ENCODE peak calls at places on chromosomes 1 and 21, in six cellular contexts. C is RCC 7860, N is mesothelial cell of epicardium, J is T-helper 2 cell, Q is EL, D is ovary. I is an unnamed sample.

GRCh38 chr21:45167796-45168222 is 93.4 kb downstream of the ADARB1 start:
- DNase-seq in C (no peak), N (no peak), J (no peak), Q (peak; percentile 34), D (no peak), I (no peak)

GRCh38 chr21:24290151-24290833 is 1317.0 kb downstream of the MRPL39 start:
- DNase-seq in C (no peak), N (no peak), J (peak; percentile 60), Q (no peak), D (no peak), I (no peak)

GRCh38 chr1:235907187-235907896 is 40.6 kb upstream of the LYST start:
- DNase-seq in C (peak; percentile 75), N (no peak), J (no peak), Q (no peak), D (no peak), I (no peak)

GRCh38 chr1:37038079-37038702 is 3.9 kb upstream of the GRIK3 start:
- DNase-seq in C (no peak), N (no peak), J (no peak), Q (peak; percentile 14), D (no peak), I (no peak)

GRCh38 chr1:53771648-53772047 is 32.7 kb upstream of the GLIS1 start:
- DNase-seq in C (no peak), N (no peak), J (no peak), Q (peak; percentile 62), D (no peak), I (no peak)

GRCh38 chr1:33364578-33364945 is 43.7 kb upstream of the A3GALT2 start:
- DNase-seq in C (no peak), N (no peak), J (no peak), Q (no peak), D (no peak), I (no peak)

GRCh38 chr1:86197206-86197855 is 40.8 kb upstream of the COL24A1 start:
- DNase-seq in C (no peak), N (no peak), J (no peak), Q (no peak), D (no peak), I (no peak)

GRCh38 chr1:31669786-31670582 is 25.3 kb upstream of the PEF1 start:
- DNase-seq in C (peak; percentile 14), N (peak; percentile 57), J (peak; percentile 16), Q (no peak), D (peak; percentile 83), I (no peak)

GRCh38 chr1:12067900-12068821 is 5.1 kb downstream of the TNFRSF8 start:
- DNase-seq in C (peak; percentile 35), N (no peak), J (peak; percentile 92), Q (peak; percentile 74), D (no peak), I (no peak)

GRCh38 chr1:223775054-223775453 is 62.7 kb downstream of the CAPN2 start:
- DNase-seq in C (no peak), N (no peak), J (no peak), Q (peak; percentile 58), D (no peak), I (no peak)

GRCh38 chr1:48207536-48208075 is 14.9 kb upstream of the SLC5A9 start:
- DNase-seq in C (no peak), N (no peak), J (no peak), Q (no peak), D (no peak), I (no peak)

GRCh38 chr1:205648212-205648910 is 16.6 kb upstream of the ELK4 start:
- DNase-seq in C (no peak), N (no peak), J (no peak), Q (no peak), D (no peak), I (no peak)

GRCh38 chr1:115134850-115135484 is 45.7 kb upstream of the TSPAN2 start:
- DNase-seq in C (peak; percentile 99), N (no peak), J (no peak), Q (peak; percentile 97), D (no peak), I (no peak)

GRCh38 chr1:32045770-32046169 is 27.0 kb upstream of the TMEM39B start:
- DNase-seq in C (no peak), N (no peak), J (no peak), Q (no peak), D (no peak), I (peak; percentile 6)

GRCh38 chr1:119735217-119735616 is 23.5 kb downstream of the PHGDH start:
- DNase-seq in C (no peak), N (no peak), J (no peak), Q (no peak), D (no peak), I (no peak)

GRCh38 chr1:118899340-118899739 is 88.8 kb downstream of the TBX15 start:
- DNase-seq in C (no peak), N (no peak), J (no peak), Q (no peak), D (no peak), I (no peak)

GRCh38 chr1:9071554-9072235 is 2.3 kb upstream of the SLC2A5 start:
- DNase-seq in C (no peak), N (no peak), J (no peak), Q (no peak), D (no peak), I (no peak)

GRCh38 chr21:38956791-38957571 is 151.3 kb downstream of the ETS2 start:
- DNase-seq in C (no peak), N (no peak), J (no peak), Q (no peak), D (no peak), I (no peak)

GRCh38 chr1:226325178-226325577 is 16.2 kb upstream of the LIN9 start:
- DNase-seq in C (peak; percentile 18), N (no peak), J (no peak), Q (peak; percentile 41), D (no peak), I (no peak)

GRCh38 chr1:201288765-201289164 is 5.5 kb downstream of the PKP1 start:
- DNase-seq in C (no peak), N (no peak), J (no peak), Q (no peak), D (no peak), I (no peak)

GRCh38 chr1:71074681-71075080 is 6.2 kb downstream of the ZRANB2 start:
- DNase-seq in C (no peak), N (no peak), J (no peak), Q (no peak), D (no peak), I (no peak)

GRCh38 chr1:3213730-3214129 is 144.7 kb downstream of the PRDM16 start:
- DNase-seq in C (peak; percentile 34), N (no peak), J (no peak), Q (no peak), D (no peak), I (no peak)

GRCh38 chr1:53589043-53589887 is 130.1 kb downstream of the DMRTB1 start:
- DNase-seq in C (no peak), N (no peak), J (no peak), Q (no peak), D (no peak), I (peak; percentile 59)

GRCh38 chr1:205907794-205908193 is 35.5 kb downstream of the SLC26A9 start:
- DNase-seq in C (no peak), N (no peak), J (no peak), Q (peak; percentile 66), D (no peak), I (no peak)

GRCh38 chr1:8474369-8474768 is 156.5 kb downstream of the SLC45A1 start:
- DNase-seq in C (no peak), N (no peak), J (no peak), Q (no peak), D (no peak), I (no peak)

GRCh38 chr1:11741919-11742598 is 6.1 kb downstream of the AGTRAP start:
- DNase-seq in C (no peak), N (no peak), J (no peak), Q (no peak), D (no peak), I (no peak)

GRCh38 chr1:244599937-244600350 is 53.0 kb upstream of the DESI2 start:
- DNase-seq in C (peak; percentile 83), N (no peak), J (peak; percentile 94), Q (peak; percentile 95), D (no peak), I (no peak)

GRCh38 chr1:21064057-21064456 is 112.6 kb downstream of the EIF4G3 start:
- DNase-seq in C (no peak), N (no peak), J (no peak), Q (peak; percentile 53), D (no peak), I (no peak)

GRCh38 chr1:162562452-162562828 is 918 bp downstream of the UAP1 start:
- DNase-seq in C (peak; percentile 52), N (no peak), J (peak; percentile 44), Q (peak; percentile 59), D (no peak), I (no peak)

GRCh38 chr1:9115656-9116205 is 13.2 kb downstream of the GPR157 start:
- DNase-seq in C (no peak), N (no peak), J (peak; percentile 28), Q (peak; percentile 14), D (no peak), I (no peak)

GRCh38 chr1:12069616-12070244 is 6.6 kb downstream of the TNFRSF8 start:
- DNase-seq in C (no peak), N (no peak), J (peak; percentile 74), Q (peak; percentile 20), D (no peak), I (no peak)

GRCh38 chr1:212062832-212063438 is 27.4 kb downstream of the DTL start:
- DNase-seq in C (peak; percentile 60), N (no peak), J (peak; percentile 34), Q (peak; percentile 43), D (no peak), I (no peak)

GRCh38 chr1:221517961-221518360 is 223.9 kb downstream of the DUSP10 start:
- DNase-seq in C (no peak), N (no peak), J (no peak), Q (no peak), D (no peak), I (no peak)

GRCh38 chr1:110209715-110210603 is at the start of gene KCNC4:
- DNase-seq in C (peak; percentile 46), N (peak; percentile 50), J (peak; percentile 98), Q (peak; percentile 87), D (peak; percentile 87), I (peak; percentile 77)

GRCh38 chr1:16233431-16233830 is 3.6 kb downstream of the CPLANE2 start:
- DNase-seq in C (no peak), N (no peak), J (no peak), Q (no peak), D (peak; percentile 30), I (no peak)